ENCODE peak calls at places on chromosomes 11 and 22, in four cellular contexts. R is NAMALWA, B is mesothelial cell of epicardium, J is choroid plexus epithelial cell. Y is an unnamed sample.

GRCh38 chr11:6232899-6233298 is 1.5 kb downstream of the FHIP1B start:
- DNase-seq in R (no peak), B (no peak), J (no peak), Y (no peak)

GRCh38 chr22:48204296-48204695 is 1441.8 kb downstream of the TBC1D22A start:
- DNase-seq in R (no peak), B (no peak), J (no peak), Y (no peak)

GRCh38 chr11:72354356-72355115 is 79.8 kb downstream of the CLPB start:
- DNase-seq in R (no peak), B (no peak), J (peak), Y (no peak)

GRCh38 chr22:25143161-25144076 is 56.2 kb upstream of the CRYBB3 start:
- DNase-seq in R (no peak), B (no peak), J (no peak), Y (no peak)

GRCh38 chr11:93238956-93239355 is 41.2 kb upstream of the SLC36A4 start:
- DNase-seq in R (no peak), B (no peak), J (no peak), Y (no peak)

GRCh38 chr22:46604306-46604690 is 15.9 kb upstream of the GRAMD4 start:
- DNase-seq in R (no peak), B (no peak), J (peak), Y (no peak)

GRCh38 chr11:36500315-36500721 is 9.8 kb downstream of the TRAF6 start:
- DNase-seq in R (no peak), B (no peak), J (peak), Y (no peak)

GRCh38 chr22:48751539-48752437 is 1075.9 kb downstream of the BRD1 start:
- DNase-seq in R (no peak), B (peak), J (no peak), Y (no peak)

GRCh38 chr11:31542862-31543261 is 33.3 kb downstream of the ELP4 start:
- DNase-seq in R (no peak), B (no peak), J (no peak), Y (no peak)

GRCh38 chr11:19071255-19071654 is 10.7 kb upstream of the MRGPRX2 start:
- DNase-seq in R (peak), B (peak), J (peak), Y (peak)

GRCh38 chr11:100830295-100830694 is 143.2 kb downstream of the ARHGAP42 start:
- DNase-seq in R (no peak), B (no peak), J (no peak), Y (no peak)

GRCh38 chr11:69949327-69949726 is 128.8 kb upstream of the ANO1 start:
- DNase-seq in R (no peak), B (no peak), J (peak), Y (no peak)

Y was measured in T-helper 17 cell.